ENCODE peak calls at places on chromosomes 11 and 22, in seven cellular contexts. Z, S, O, E, X, M and N are unnamed samples.

GRCh38 chr22:39713799-39714290 is 143.3 kb downstream of the CACNA1I start:
- DNase-seq in Z (no peak), S (no peak), O (no peak), E (peak), X (no peak), M (no peak), N (no peak)

GRCh38 chr22:11628651-11629511 is 3899.1 kb upstream of the OR11H1 start:
- DNase-seq in Z (no peak), S (no peak), O (no peak), E (peak), X (no peak), M (no peak), N (no peak)

GRCh38 chr11:91823252-91823830 is 401.3 kb upstream of the FAT3 start:
- DNase-seq in Z (no peak), S (no peak), O (no peak), E (no peak), X (no peak), M (no peak), N (no peak)

GRCh38 chr22:49208768-49209252 is 618.9 kb downstream of the BRD1 start:
- DNase-seq in Z (no peak), S (no peak), O (peak), E (peak), X (no peak), M (no peak), N (no peak)

GRCh38 chr11:134207538-134208239 is 16.1 kb downstream of the NCAPD3 start:
- DNase-seq in Z (no peak), S (peak), O (peak), E (no peak), X (no peak), M (peak), N (peak)

GRCh38 chr11:94786264-94787126 is 18.3 kb downstream of the AMOTL1 start:
- DNase-seq in Z (no peak), S (peak), O (no peak), E (no peak), X (peak), M (no peak), N (no peak)

GRCh38 chr11:113111156-113111555 is 149.9 kb downstream of the NCAM1 start:
- DNase-seq in Z (no peak), S (no peak), O (no peak), E (no peak), X (no peak), M (no peak), N (no peak)

GRCh38 chr22:31800065-31800464 is 46.2 kb downstream of the DEPDC5 start:
- DNase-seq in Z (no peak), S (no peak), O (no peak), E (no peak), X (no peak), M (no peak), N (no peak)

GRCh38 chr11:67372993-67373915 is at the start of gene CLCF1:
- DNase-seq in Z (no peak), S (peak), O (peak), E (peak), X (peak), M (no peak), N (peak)

GRCh38 chr11:17604201-17604912 is 57.3 kb downstream of the OTOG start:
- DNase-seq in Z (no peak), S (no peak), O (no peak), E (peak), X (no peak), M (no peak), N (no peak)

GRCh38 chr11:116826751-116827431 is 2.8 kb upstream of the APOC3 start:
- DNase-seq in Z (no peak), S (no peak), O (no peak), E (no peak), X (no peak), M (no peak), N (no peak)